ENCODE peak calls at places on chromosomes 12 and 14, in five cellular contexts. O is right atrium auricular region, N is AG10803, X is SK-N-SH, F is K562. Y is an unnamed sample.

GRCh38 chr14:93456356-93456755 is 25.6 kb downstream of the UNC79 start:
- DNase-seq in N (no peak), X (no peak), F (no peak), O (no peak), Y (no peak)

GRCh38 chr14:70808402-70809237 is 693 bp downstream of the MAP3K9 start:
- DNase-seq in O (no peak), X (peak; percentile 81), N (no peak), F (no peak), Y (peak; percentile 86)

GRCh38 chr12:105754313-105754712 is 384.4 kb downstream of the NUAK1 start:
- DNase-seq in N (no peak), X (no peak), F (no peak), O (no peak), Y (no peak)

GRCh38 chr14:90639641-90640040 is 176.6 kb downstream of the TTC7B start:
- DNase-seq in X (no peak), F (no peak), O (no peak), N (no peak), Y (no peak)

GRCh38 chr12:130128764-130129735 is 33.2 kb upstream of the FZD10 start:
- DNase-seq in F (no peak), O (no peak), N (no peak), X (no peak), Y (no peak)

GRCh38 chr12:124866883-124867232 is 3.2 kb upstream of the SCARB1 start:
- DNase-seq in X (no peak), F (peak; percentile 39), O (no peak), N (no peak), Y (no peak)

GRCh38 chr12:9781360-9781759 is 20.7 kb upstream of the CD69 start:
- DNase-seq in O (no peak), N (no peak), X (no peak), F (no peak), Y (no peak)

GRCh38 chr12:106126441-106127288 is 12.1 kb downstream of the NUAK1 start:
- DNase-seq in X (no peak), O (no peak), F (no peak), N (peak; percentile 82), Y (peak; percentile 48)

GRCh38 chr14:103624860-103625259 is 4.2 kb upstream of the KLC1 start:
- DNase-seq in N (peak; percentile 82), X (peak; percentile 33), O (peak; percentile 89), F (no peak), Y (peak; percentile 77)

GRCh38 chr12:93790472-93791152 is 113.4 kb downstream of the CRADD start:
- DNase-seq in X (no peak), F (peak; percentile 40), O (no peak), N (peak; percentile 88), Y (no peak)

GRCh38 chr12:9906888-9907287 is 25.3 kb downstream of the CLEC2A start:
- DNase-seq in F (no peak), N (no peak), X (no peak), O (no peak), Y (no peak)

GRCh38 chr12:53231859-53232640 is at the start of gene RARG:
- DNase-seq in X (peak; percentile 93), O (peak; percentile 75), F (peak; percentile 51), N (peak; percentile 72), Y (peak; percentile 89)

GRCh38 chr12:10503460-10503859 is 2.2 kb upstream of the EIF2S3B start:
- DNase-seq in X (no peak), O (no peak), F (no peak), N (no peak), Y (no peak)

GRCh38 chr12:113190761-113191160 is 5.2 kb downstream of the RITA1 start:
- DNase-seq in O (no peak), F (peak; percentile 91), X (peak; percentile 84), N (peak; percentile 20), Y (peak; percentile 88)

GRCh38 chr14:106141242-106142220 is 615.1 kb downstream of the TMEM121 start:
- DNase-seq in O (no peak), X (peak; percentile 20), F (peak; percentile 14), N (no peak), Y (no peak)

GRCh38 chr14:101509730-101510371 is 51.4 kb upstream of the DIO3 start:
- DNase-seq in O (no peak), N (no peak), F (no peak), X (no peak), Y (no peak)

GRCh38 chr12:117664169-117664568 is 302.7 kb upstream of the NOS1 start:
- DNase-seq in F (no peak), N (no peak), X (no peak), O (no peak), Y (no peak)

GRCh38 chr12:116123511-116124258 is 153.8 kb downstream of the MED13L start:
- DNase-seq in F (peak; percentile 58), O (no peak), X (peak; percentile 23), N (peak; percentile 65), Y (peak; percentile 60)

GRCh38 chr14:100806386-100806785 is 19.5 kb upstream of the MEG3 start:
- DNase-seq in N (no peak), X (no peak), F (no peak), O (no peak), Y (no peak)

GRCh38 chr14:66972469-66972868 is 216.8 kb upstream of the GARIN2 start:
- DNase-seq in N (no peak), X (no peak), F (no peak), O (no peak), Y (no peak)

GRCh38 chr12:12445882-12446181 is 89.0 kb downstream of the BORCS5 start:
- DNase-seq in O (no peak), X (no peak), N (no peak), F (no peak), Y (no peak)

GRCh38 chr14:89085154-89086059 is 261.0 kb downstream of the TTC8 start:
- DNase-seq in X (no peak), N (peak; percentile 28), F (no peak), O (no peak), Y (no peak)

GRCh38 chr14:90301580-90302181 is 30.1 kb downstream of the NRDE2 start:
- DNase-seq in N (peak; percentile 69), X (peak; percentile 51), F (no peak), O (no peak), Y (no peak)

GRCh38 chr12:45259732-45260480 is 44.0 kb downstream of the ANO6 start:
- DNase-seq in O (no peak), N (peak; percentile 71), X (no peak), F (no peak), Y (no peak)

GRCh38 chr14:61875483-61875882 is 113.3 kb downstream of the SNAPC1 start:
- DNase-seq in O (no peak), F (no peak), N (no peak), X (no peak), Y (no peak)

GRCh38 chr12:23950775-23951391 is 1.4 kb upstream of the SOX5 start:
- DNase-seq in X (peak; percentile 9), F (peak; percentile 19), N (no peak), O (peak; percentile 59), Y (no peak)

GRCh38 chr12:43812042-43812441 is 5.9 kb upstream of the TWF1 start:
- DNase-seq in O (no peak), N (no peak), X (no peak), F (no peak), Y (no peak)

GRCh38 chr12:43805857-43806736 is at the start of gene TWF1:
- DNase-seq in O (peak; percentile 85), N (peak; percentile 77), F (peak; percentile 92), X (peak; percentile 95), Y (peak; percentile 97)

GRCh38 chr12:43806737-43807072 is 588 bp upstream of the TWF1 start:
- DNase-seq in F (no peak), X (peak; percentile 14), N (no peak), O (no peak), Y (no peak)

GRCh38 chr12:43805149-43805856 is 814 bp downstream of the TWF1 start:
- DNase-seq in O (no peak), F (peak; percentile 12), X (peak; percentile 23), N (no peak), Y (no peak)

DNA sequence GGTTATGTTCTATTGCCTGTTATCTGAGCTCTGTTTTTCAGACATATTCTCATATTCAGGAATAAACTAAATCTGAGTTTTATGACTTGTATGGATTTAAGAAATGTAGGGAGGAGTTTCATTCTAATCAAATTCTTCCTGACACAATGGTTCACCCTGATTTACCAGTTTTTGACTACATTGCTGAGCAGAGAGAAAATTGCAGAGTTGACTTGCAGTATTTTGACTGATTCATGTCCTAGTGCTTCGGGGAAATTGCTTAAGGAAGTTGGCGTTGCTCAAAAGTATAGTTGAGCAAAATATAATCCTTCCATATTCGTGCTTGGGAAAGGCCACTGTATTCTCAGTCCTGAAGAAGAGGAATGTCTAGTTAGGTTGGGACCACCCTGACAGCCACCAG is 1.2 kb upstream of the TWF1 start:
- DNase-seq in O (no peak), X (no peak), F (no peak), N (no peak), Y (no peak)
- H3K4me3 ChIP-seq in O (no peak overlapping the region), X (peak overlapping the region; percentile 94), F (no peak overlapping the region), N (no peak overlapping the region), Y (peak overlapping the region; percentile 99)

GRCh38 chr12:89069431-89069830 is 282.9 kb downstream of the DUSP6 start:
- DNase-seq in F (no peak), N (no peak), O (no peak), X (no peak), Y (no peak)
- H3K4me3 ChIP-seq in F (no peak overlapping the region), N (no peak overlapping the region), O (no peak overlapping the region), X (no peak overlapping the region), Y (no peak overlapping the region)

GRCh38 chr14:68011629-68012028 is 192.1 kb downstream of the RAD51B start:
- DNase-seq in N (peak; percentile 56), X (no peak), F (no peak), O (no peak), Y (no peak)
- H3K4me3 ChIP-seq in N (no peak overlapping the region), X (no peak overlapping the region), F (no peak overlapping the region), O (no peak overlapping the region), Y (no peak overlapping the region)

GRCh38 chr14:65833256-65833880 is 420.8 kb downstream of the FUT8 start:
- DNase-seq in N (peak; percentile 39), F (no peak), O (no peak), X (no peak), Y (no peak)

GRCh38 chr14:65834812-65835211 is 422.3 kb downstream of the FUT8 start:
- DNase-seq in O (no peak), F (no peak), X (no peak), N (no peak), Y (peak; percentile 61)

GRCh38 chr14:65835501-65835900 is 423.0 kb downstream of the FUT8 start:
- DNase-seq in N (no peak), F (no peak), X (no peak), O (peak; percentile 42), Y (no peak)

GRCh38 chr14:65834051-65834450 is 421.5 kb downstream of the FUT8 start:
- DNase-seq in X (no peak), F (no peak), N (no peak), O (no peak), Y (no peak)

DNA sequence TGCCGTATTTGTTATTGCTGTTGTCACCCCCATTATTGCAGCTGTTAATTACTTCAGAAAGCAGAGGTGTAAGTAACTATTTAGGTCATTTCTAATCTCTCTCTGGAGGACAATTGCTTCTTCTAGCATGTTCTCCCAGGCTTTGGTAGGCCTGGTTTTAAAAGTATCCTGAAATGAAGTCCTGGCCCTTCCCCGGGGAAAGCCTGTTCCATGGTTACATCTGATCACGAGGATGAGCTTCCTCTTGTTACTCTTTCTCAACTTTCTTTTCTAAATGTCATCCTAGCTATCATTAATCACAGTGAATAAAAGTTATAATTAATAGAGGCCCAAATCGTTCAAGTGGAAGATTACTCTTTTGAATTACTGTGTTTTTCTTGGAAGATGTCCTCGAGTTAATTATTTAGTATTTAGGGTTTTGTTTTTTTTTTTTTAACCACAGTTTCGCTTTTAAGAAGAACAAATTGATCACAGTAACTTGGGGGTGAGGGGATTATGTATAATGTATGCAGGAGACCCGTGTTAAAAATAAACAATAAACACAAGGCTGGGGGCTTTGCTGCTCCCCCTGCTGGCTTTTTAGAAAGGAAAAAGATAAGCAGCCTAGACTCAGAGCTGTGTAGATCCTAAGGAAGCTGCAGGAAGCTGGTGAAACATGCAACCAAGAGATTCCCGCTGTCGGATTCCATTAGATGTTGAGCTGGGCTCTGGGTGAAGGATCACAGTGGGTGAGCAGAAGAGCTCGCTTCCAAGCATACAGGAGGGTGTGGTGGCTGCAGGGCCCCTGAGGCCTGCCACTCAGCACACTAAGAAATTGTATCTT is 420.1 kb downstream of the FUT8 start:
- DNase-seq in O (no peak), X (peak; percentile 32), N (peak; percentile 32), F (no peak), Y (peak; percentile 77)
- H3K4me3 ChIP-seq in O (no peak overlapping the region), X (no peak overlapping the region), N (no peak overlapping the region), F (no peak overlapping the region), Y (no peak overlapping the region)